ENCODE peak calls at places on chromosome 1, in seven cellular contexts. E, P, D, B, S, G and H are unnamed samples.

GRCh38 chr1:54777431-54777830 is 13.1 kb upstream of the PARS2 start:
- DNase-seq in B (no peak), S (peak; percentile 37), G (no peak), D (no peak), E (no peak), P (no peak), H (no peak)

GRCh38 chr1:184300446-184300845 is 86.4 kb upstream of the C1orf21 start:
- DNase-seq in B (no peak), P (no peak), G (no peak), D (no peak), E (peak; percentile 56), S (no peak), H (no peak)

GRCh38 chr1:96973605-96974004 is 252.0 kb downstream of the PTBP2 start:
- DNase-seq in E (no peak), S (peak; percentile 81), P (no peak), G (no peak), B (no peak), D (no peak), H (peak; percentile 52)

GRCh38 chr1:109877320-109877771 is 33.3 kb upstream of the CSF1 start:
- DNase-seq in S (no peak), E (peak; percentile 93), D (peak; percentile 92), G (peak; percentile 81), P (peak; percentile 68), B (peak; percentile 70), H (peak; percentile 96)

GRCh38 chr1:20058531-20058930 is 11.5 kb upstream of the PLA2G5 start:
- DNase-seq in S (peak; percentile 32), E (peak; percentile 69), P (no peak), B (peak; percentile 27), G (no peak), D (no peak), H (no peak)

GRCh38 chr1:119582801-119583200 is 65.3 kb downstream of the ZNF697 start:
- DNase-seq in P (peak; percentile 27), E (peak; percentile 65), D (no peak), S (peak; percentile 68), G (peak; percentile 60), B (peak; percentile 47), H (peak; percentile 64)

GRCh38 chr1:155219592-155220031 is 11.1 kb downstream of the MTX1 start:
- DNase-seq in E (peak; percentile 20), S (no peak), B (peak; percentile 45), P (no peak), G (peak; percentile 28), D (no peak), H (peak; percentile 40)

GRCh38 chr1:154574715-154575114 is 7.1 kb downstream of the CHRNB2 start:
- DNase-seq in G (no peak), P (no peak), B (no peak), D (no peak), E (peak; percentile 15), S (peak; percentile 35), H (peak; percentile 51)

GRCh38 chr1:161486806-161487482 is 18.3 kb upstream of the FCGR2A start:
- DNase-seq in E (peak; percentile 68), B (no peak), G (no peak), P (no peak), D (no peak), S (peak; percentile 83), H (peak; percentile 80)

GRCh38 chr1:168693872-168694238 is 35.2 kb downstream of the DPT start:
- DNase-seq in B (no peak), E (no peak), S (no peak), D (no peak), P (no peak), G (no peak), H (no peak)

GRCh38 chr1:17119076-17119743 is at the start of gene PADI2:
- DNase-seq in S (peak; percentile 87), D (peak; percentile 90), G (peak; percentile 87), P (peak; percentile 70), B (peak; percentile 75), E (peak; percentile 30), H (peak; percentile 54)

GRCh38 chr1:180286417-180286816 is 56.4 kb downstream of the LHX4 start:
- DNase-seq in B (no peak), E (no peak), P (no peak), D (no peak), G (no peak), S (peak; percentile 36), H (no peak)

GRCh38 chr1:41641941-41642527 is 157.6 kb upstream of the EDN2 start:
- DNase-seq in S (no peak), P (no peak), E (no peak), D (no peak), B (no peak), G (no peak), H (no peak)
- H3K4me1 ChIP-seq in S (peaks cover 12% of the 10 kb centered on the region), P (no peaks in the 10 kb centered on the region), E (no peaks in the 10 kb centered on the region), D (no peaks in the 10 kb centered on the region), B (no peaks in the 10 kb centered on the region), G (no peaks in the 10 kb centered on the region), H (no peaks in the 10 kb centered on the region)

GRCh38 chr1:248807067-248807737 is 18.5 kb downstream of the SH3BP5L start:
- DNase-seq in G (peak; percentile 82), S (peak; percentile 52), P (peak; percentile 68), E (peak; percentile 43), B (peak; percentile 49), D (no peak), H (peak; percentile 75)
- H3K4me1 ChIP-seq in G (peaks cover 11% of the 10 kb centered on the region), S (no peaks in the 10 kb centered on the region), P (peaks cover 28% of the 10 kb centered on the region), E (peaks cover 8% of the 10 kb centered on the region), B (peaks cover 12% of the 10 kb centered on the region), D (peaks cover 28% of the 10 kb centered on the region), H (peaks cover 9% of the 10 kb centered on the region)

DNA sequence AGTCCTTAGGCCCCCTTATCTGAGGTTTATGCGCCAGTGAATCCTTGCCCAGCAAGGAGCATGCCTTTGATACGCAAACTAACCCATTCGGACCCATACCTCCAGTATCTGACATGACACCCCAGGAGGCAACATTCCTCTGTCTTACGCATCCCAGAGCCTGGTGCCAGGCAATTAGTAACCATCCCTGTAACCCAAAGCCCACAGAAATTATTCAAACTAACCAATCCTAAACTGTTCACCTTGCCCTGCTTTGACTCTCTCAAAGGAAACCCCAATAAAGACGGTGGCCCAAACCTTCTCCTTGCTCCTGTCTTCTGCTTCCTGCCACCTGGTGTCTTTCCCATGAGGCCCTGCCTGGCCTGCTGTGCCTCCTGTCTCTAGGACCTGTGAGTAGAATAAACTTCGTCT is 36.4 kb downstream of the ZNF496 start:
- DNase-seq in D (no peak), P (no peak), E (no peak), S (no peak), B (no peak), G (no peak), H (no peak)
- H3K4me1 ChIP-seq in D (no peaks in the 10 kb centered on the region), P (no peaks in the 10 kb centered on the region), E (peaks cover 5% of the 10 kb centered on the region), S (no peaks in the 10 kb centered on the region), B (no peaks in the 10 kb centered on the region), G (no peaks in the 10 kb centered on the region), H (no peaks in the 10 kb centered on the region)

GRCh38 chr1:208231929-208232360 is 12.2 kb downstream of the PLXNA2 start:
- DNase-seq in G (no peak), D (no peak), B (no peak), S (no peak), P (no peak), E (peak; percentile 86), H (no peak)
- H3K4me1 ChIP-seq in G (peaks cover 35% of the 10 kb centered on the region), D (peaks cover 13% of the 10 kb centered on the region), B (peaks cover 50% of the 10 kb centered on the region), S (no peaks in the 10 kb centered on the region), P (peaks cover 88% of the 10 kb centered on the region), E (peaks cover 10% of the 10 kb centered on the region), H (peaks cover 67% of the 10 kb centered on the region)

GRCh38 chr1:63795455-63795854 is 21.6 kb downstream of the ROR1 start:
- DNase-seq in P (no peak), S (no peak), E (no peak), D (no peak), G (no peak), B (peak; percentile 51), H (peak; percentile 94)

GRCh38 chr1:63794354-63794753 is 20.5 kb downstream of the ROR1 start:
- DNase-seq in P (no peak), G (no peak), S (no peak), B (no peak), E (no peak), D (no peak), H (no peak)

GRCh38 chr1:63793741-63794240 is 20.0 kb downstream of the ROR1 start:
- DNase-seq in E (no peak), P (no peak), B (no peak), G (no peak), D (no peak), S (no peak), H (no peak)

GRCh38 chr1:63797056-63797726 is 23.4 kb downstream of the ROR1 start:
- DNase-seq in E (no peak), B (no peak), D (no peak), G (no peak), P (no peak), S (no peak), H (no peak)

GRCh38 chr1:63794927-63795326 is 21.1 kb downstream of the ROR1 start:
- DNase-seq in B (peak; percentile 75), S (peak; percentile 68), G (no peak), D (no peak), E (peak; percentile 50), P (no peak), H (peak; percentile 20)
- H3K4me1 ChIP-seq in B (peaks cover 8% of the 10 kb centered on the region), S (peaks cover 24% of the 10 kb centered on the region), G (no peaks in the 10 kb centered on the region), D (no peaks in the 10 kb centered on the region), E (peaks cover 4% of the 10 kb centered on the region), P (peaks cover 37% of the 10 kb centered on the region), H (peaks cover 74% of the 10 kb centered on the region)